ENCODE peak calls at places on chromosomes 1 and 21, in five cellular contexts. One of them, this sample, is unnamed.

GRCh38 chr21:42107881-42108553 is 36.9 kb downstream of the UMODL1 start:
- DNase-seq in dermis blood vessel endothelial cell: peak
- DNase-seq in Right ventricle myocardium superior: peak
- DNase-seq in MCF 10A: peak
- DNase-seq in stimulated activated effector memory CD8-positive, alpha-beta T cell treated with anti-CD3 and anti-CD28 coated beads, Interleukin-12 subunit alpha, Interleukin-12 subunit beta, amount 100 ng/mL, for 72 hours: peak
- DNase-seq in this sample: no peak

GRCh38 chr21:44498965-44499560 is 40.9 kb downstream of the KRTAP10-1 start:
- DNase-seq in dermis blood vessel endothelial cell: no peak
- DNase-seq in MCF 10A: no peak
- DNase-seq in Right ventricle myocardium superior: no peak
- DNase-seq in stimulated activated effector memory CD8-positive, alpha-beta T cell treated with anti-CD3 and anti-CD28 coated beads, Interleukin-12 subunit alpha, Interleukin-12 subunit beta, amount 100 ng/mL, for 72 hours: no peak
- DNase-seq in this sample: no peak

GRCh38 chr1:183590225-183591191 is at the start of gene NCF2:
- DNase-seq in MCF 10A: peak
- DNase-seq in stimulated activated effector memory CD8-positive, alpha-beta T cell treated with anti-CD3 and anti-CD28 coated beads, Interleukin-12 subunit alpha, Interleukin-12 subunit beta, amount 100 ng/mL, for 72 hours: no peak
- DNase-seq in Right ventricle myocardium superior: no peak
- DNase-seq in dermis blood vessel endothelial cell: no peak
- DNase-seq in this sample: no peak

GRCh38 chr1:39754906-39755504 is 16.1 kb downstream of the OXCT2 start:
- DNase-seq in MCF 10A: no peak
- DNase-seq in stimulated activated effector memory CD8-positive, alpha-beta T cell treated with anti-CD3 and anti-CD28 coated beads, Interleukin-12 subunit alpha, Interleukin-12 subunit beta, amount 100 ng/mL, for 72 hours: no peak
- DNase-seq in Right ventricle myocardium superior: no peak
- DNase-seq in dermis blood vessel endothelial cell: no peak
- DNase-seq in this sample: no peak

GRCh38 chr1:109624215-109625010 is 4.8 kb downstream of the AMPD2 start:
- DNase-seq in stimulated activated effector memory CD8-positive, alpha-beta T cell treated with anti-CD3 and anti-CD28 coated beads, Interleukin-12 subunit alpha, Interleukin-12 subunit beta, amount 100 ng/mL, for 72 hours: no peak
- DNase-seq in MCF 10A: no peak
- DNase-seq in Right ventricle myocardium superior: no peak
- DNase-seq in dermis blood vessel endothelial cell: no peak
- DNase-seq in this sample: peak

GRCh38 chr1:115771847-115772457 is 3.4 kb upstream of the CASQ2 start:
- DNase-seq in Right ventricle myocardium superior: peak
- DNase-seq in stimulated activated effector memory CD8-positive, alpha-beta T cell treated with anti-CD3 and anti-CD28 coated beads, Interleukin-12 subunit alpha, Interleukin-12 subunit beta, amount 100 ng/mL, for 72 hours: no peak
- DNase-seq in dermis blood vessel endothelial cell: peak
- DNase-seq in MCF 10A: peak
- DNase-seq in this sample: peak

GRCh38 chr1:95035536-95035935 is 37.2 kb downstream of the ALG14 start:
- DNase-seq in MCF 10A: peak
- DNase-seq in stimulated activated effector memory CD8-positive, alpha-beta T cell treated with anti-CD3 and anti-CD28 coated beads, Interleukin-12 subunit alpha, Interleukin-12 subunit beta, amount 100 ng/mL, for 72 hours: no peak
- DNase-seq in dermis blood vessel endothelial cell: no peak
- DNase-seq in Right ventricle myocardium superior: no peak
- DNase-seq in this sample: no peak

GRCh38 chr1:53063744-53064515 is 1.9 kb downstream of the PODN start:
- DNase-seq in dermis blood vessel endothelial cell: no peak
- DNase-seq in Right ventricle myocardium superior: peak
- DNase-seq in stimulated activated effector memory CD8-positive, alpha-beta T cell treated with anti-CD3 and anti-CD28 coated beads, Interleukin-12 subunit alpha, Interleukin-12 subunit beta, amount 100 ng/mL, for 72 hours: no peak
- DNase-seq in MCF 10A: no peak
- DNase-seq in this sample: no peak

GRCh38 chr1:116711061-116711582 is 43.1 kb upstream of the CD2 start:
- DNase-seq in dermis blood vessel endothelial cell: no peak
- DNase-seq in MCF 10A: no peak
- DNase-seq in stimulated activated effector memory CD8-positive, alpha-beta T cell treated with anti-CD3 and anti-CD28 coated beads, Interleukin-12 subunit alpha, Interleukin-12 subunit beta, amount 100 ng/mL, for 72 hours: no peak
- DNase-seq in Right ventricle myocardium superior: no peak
- DNase-seq in this sample: no peak

GRCh38 chr1:184223216-184223615 is 163.6 kb upstream of the C1orf21 start:
- DNase-seq in Right ventricle myocardium superior: no peak
- DNase-seq in stimulated activated effector memory CD8-positive, alpha-beta T cell treated with anti-CD3 and anti-CD28 coated beads, Interleukin-12 subunit alpha, Interleukin-12 subunit beta, amount 100 ng/mL, for 72 hours: no peak
- DNase-seq in MCF 10A: no peak
- DNase-seq in dermis blood vessel endothelial cell: no peak
- DNase-seq in this sample: no peak

GRCh38 chr1:245874942-245875580 is 632.0 kb downstream of the SMYD3 start:
- DNase-seq in stimulated activated effector memory CD8-positive, alpha-beta T cell treated with anti-CD3 and anti-CD28 coated beads, Interleukin-12 subunit alpha, Interleukin-12 subunit beta, amount 100 ng/mL, for 72 hours: no peak
- DNase-seq in Right ventricle myocardium superior: peak
- DNase-seq in MCF 10A: peak
- DNase-seq in dermis blood vessel endothelial cell: peak
- DNase-seq in this sample: no peak

GRCh38 chr1:65022264-65022663 is 55.9 kb upstream of the JAK1 start:
- DNase-seq in Right ventricle myocardium superior: no peak
- DNase-seq in stimulated activated effector memory CD8-positive, alpha-beta T cell treated with anti-CD3 and anti-CD28 coated beads, Interleukin-12 subunit alpha, Interleukin-12 subunit beta, amount 100 ng/mL, for 72 hours: no peak
- DNase-seq in MCF 10A: no peak
- DNase-seq in dermis blood vessel endothelial cell: no peak
- DNase-seq in this sample: no peak

GRCh38 chr21:25691931-25692330 is 42.8 kb downstream of the ATP5PF start:
- DNase-seq in stimulated activated effector memory CD8-positive, alpha-beta T cell treated with anti-CD3 and anti-CD28 coated beads, Interleukin-12 subunit alpha, Interleukin-12 subunit beta, amount 100 ng/mL, for 72 hours: no peak
- DNase-seq in dermis blood vessel endothelial cell: no peak
- DNase-seq in MCF 10A: no peak
- DNase-seq in Right ventricle myocardium superior: peak
- DNase-seq in this sample: no peak

GRCh38 chr1:230108580-230108979 is 41.5 kb downstream of the GALNT2 start:
- DNase-seq in MCF 10A: no peak
- DNase-seq in stimulated activated effector memory CD8-positive, alpha-beta T cell treated with anti-CD3 and anti-CD28 coated beads, Interleukin-12 subunit alpha, Interleukin-12 subunit beta, amount 100 ng/mL, for 72 hours: no peak
- DNase-seq in dermis blood vessel endothelial cell: no peak
- DNase-seq in Right ventricle myocardium superior: no peak
- DNase-seq in this sample: no peak

GRCh38 chr1:231918239-231919015 is 291.8 kb downstream of the DISC1 start:
- DNase-seq in Right ventricle myocardium superior: no peak
- DNase-seq in MCF 10A: peak
- DNase-seq in stimulated activated effector memory CD8-positive, alpha-beta T cell treated with anti-CD3 and anti-CD28 coated beads, Interleukin-12 subunit alpha, Interleukin-12 subunit beta, amount 100 ng/mL, for 72 hours: no peak
- DNase-seq in dermis blood vessel endothelial cell: peak
- DNase-seq in this sample: no peak

This sample was measured in esophagus muscularis mucosa.